ENCODE peak calls at places on chromosomes 2 and 18, in four cellular contexts. C is K562, L is HepG2, H is GM12878. T is an unnamed sample.

GRCh38 chr18:10660485-10660884 is 134.7 kb downstream of the NAPG start:
- DNase-seq in C (no peak), L (no peak), H (peak), T (no peak)

GRCh38 chr2:20149703-20150030 is 75.3 kb downstream of the SDC1 start:
- DNase-seq in C (no peak), L (no peak), H (no peak), T (no peak)

GRCh38 chr2:189408294-189408693 is 33.0 kb upstream of the WDR75 start:
- DNase-seq in C (no peak), L (no peak), H (no peak), T (no peak)

GRCh38 chr18:23115683-23116096 is 19.6 kb upstream of the CABLES1 start:
- DNase-seq in C (no peak), L (peak), H (no peak), T (no peak)

GRCh38 chr2:178777577-178777976 is 29.6 kb downstream of the TTN start:
- DNase-seq in C (no peak), L (no peak), H (no peak), T (no peak)

GRCh38 chr18:33562741-33563140 is 15.3 kb upstream of the ASXL3 start:
- DNase-seq in C (no peak), L (no peak), H (no peak), T (no peak)

GRCh38 chr2:84781942-84782716 is 98.8 kb downstream of the TRABD2A start:
- DNase-seq in C (no peak), L (no peak), H (no peak), T (no peak)

GRCh38 chr2:40415391-40415790 is 36.5 kb downstream of the SLC8A1 start:
- DNase-seq in C (no peak), L (no peak), H (no peak), T (no peak)

GRCh38 chr2:1227289-1227900 is 185.9 kb upstream of the TPO start:
- DNase-seq in C (no peak), L (no peak), H (no peak), T (no peak)

GRCh38 chr18:12628706-12629702 is 28.9 kb downstream of the SPIRE1 start:
- DNase-seq in C (no peak), L (no peak), H (no peak), T (no peak)

GRCh38 chr2:95333056-95333455 is 35.9 kb downstream of the KCNIP3 start:
- DNase-seq in C (no peak), L (no peak), H (no peak), T (no peak)

GRCh38 chr18:46725310-46725709 is 31.5 kb downstream of the ST8SIA5 start:
- DNase-seq in C (no peak), L (no peak), H (no peak), T (no peak)

GRCh38 chr2:165629776-165630175 is 160.3 kb downstream of the CSRNP3 start:
- DNase-seq in C (no peak), L (no peak), H (no peak), T (no peak)

GRCh38 chr2:174708713-174709112 is 55.6 kb downstream of the CHRNA1 start:
- DNase-seq in C (no peak), L (no peak), H (no peak), T (no peak)

GRCh38 chr2:144020047-144020446 is 499.9 kb downstream of the ZEB2 start:
- DNase-seq in C (no peak), L (no peak), H (no peak), T (peak)

GRCh38 chr2:102301867-102302362 is 9.4 kb upstream of the IL1RL1 start:
- DNase-seq in C (no peak), L (no peak), H (peak), T (peak)

GRCh38 chr2:210617732-210618330 is 61.4 kb downstream of the CPS1 start:
- DNase-seq in C (peak), L (peak), H (no peak), T (no peak)

GRCh38 chr2:158458617-158458920 is 1.8 kb downstream of the PKP4 start:
- DNase-seq in C (no peak), L (peak), H (no peak), T (no peak)

GRCh38 chr18:79169958-79170555 is 100.9 kb downstream of the ATP9B start:
- DNase-seq in C (no peak), L (peak), H (no peak), T (no peak)

GRCh38 chr2:70515938-70516337 is 37.7 kb downstream of the TGFA start:
- DNase-seq in C (no peak), L (no peak), H (no peak), T (no peak)

GRCh38 chr18:6633370-6633769 is 96.1 kb upstream of the ARHGAP28 start:
- DNase-seq in C (no peak), L (no peak), H (no peak), T (peak)

GRCh38 chr2:219832904-219833303 is 205.5 kb downstream of the SLC4A3 start:
- DNase-seq in C (no peak), L (no peak), H (no peak), T (no peak)

GRCh38 chr18:41922171-41922570 is 32.9 kb upstream of the PIK3C3 start:
- DNase-seq in C (no peak), L (no peak), H (no peak), T (no peak)

GRCh38 chr2:109728809-109729208 is 65.3 kb upstream of the RGPD5 start:
- DNase-seq in C (no peak), L (no peak), H (no peak), T (no peak)

GRCh38 chr2:219386532-219387280 is 1.0 kb downstream of the DNPEP start:
- DNase-seq in C (no peak), L (no peak), H (no peak), T (peak)

GRCh38 chr2:199784512-199784911 is 66.5 kb downstream of the FTCDNL1 start:
- DNase-seq in C (no peak), L (no peak), H (no peak), T (no peak)

GRCh38 chr2:174198846-174199564 is 49.3 kb downstream of the OLA1 start:
- DNase-seq in C (no peak), L (no peak), H (no peak), T (no peak)

GRCh38 chr2:46462936-46463335 is 16.4 kb upstream of the TMEM247 start:
- DNase-seq in C (no peak), L (no peak), H (no peak), T (no peak)

GRCh38 chr18:7626922-7627440 is 59.9 kb downstream of the PTPRM start:
- DNase-seq in C (no peak), L (peak), H (no peak), T (no peak)

GRCh38 chr2:120974950-120975349 is 239.3 kb downstream of the GLI2 start:
- DNase-seq in C (no peak), L (no peak), H (no peak), T (no peak)

GRCh38 chr2:20291106-20291564 is 59.5 kb downstream of the PUM2 start:
- DNase-seq in C (peak), L (peak), H (no peak), T (peak)

GRCh38 chr2:186503827-186504606 is 18.0 kb downstream of the ZC3H15 start:
- DNase-seq in C (no peak), L (peak), H (no peak), T (no peak)

GRCh38 chr2:237952851-237953250 is 14.0 kb upstream of the UBE2F start:
- DNase-seq in C (no peak), L (no peak), H (no peak), T (no peak)

GRCh38 chr18:79863161-79863945 is 65.6 kb downstream of the KCNG2 start:
- DNase-seq in C (no peak), L (no peak), H (no peak), T (no peak)

GRCh38 chr2:204468689-204469429 is 76.4 kb upstream of the PARD3B start:
- DNase-seq in C (no peak), L (no peak), H (no peak), T (no peak)

GRCh38 chr2:43125090-43125998 is 101.1 kb downstream of the ZFP36L2 start:
- DNase-seq in C (no peak), L (no peak), H (no peak), T (no peak)

GRCh38 chr2:19102696-19103403 is 255.6 kb downstream of the OSR1 start:
- DNase-seq in C (no peak), L (no peak), H (no peak), T (no peak)

GRCh38 chr2:224023188-224023587 is 15.9 kb downstream of the SERPINE2 start:
- DNase-seq in C (no peak), L (peak), H (no peak), T (no peak)

DNA sequence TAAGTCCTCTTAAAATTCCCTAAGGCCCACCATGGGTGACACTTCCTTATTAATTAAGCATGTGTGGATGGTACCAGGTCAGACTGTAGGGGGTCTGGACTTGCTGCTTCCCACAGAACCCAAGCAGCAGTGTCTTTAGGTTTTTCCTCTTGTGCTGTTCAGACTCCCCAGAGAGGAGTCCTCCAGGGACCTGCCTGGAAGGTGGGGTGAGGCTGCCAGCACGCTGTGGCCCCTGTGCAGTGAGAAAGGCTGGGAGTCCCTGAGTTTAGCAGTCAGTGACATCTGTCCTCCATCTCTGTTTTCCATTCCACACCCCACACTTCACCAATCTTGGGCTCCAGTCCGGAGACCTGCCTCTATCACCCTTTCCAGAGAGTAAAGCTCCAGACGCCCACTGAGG is 18.0 kb upstream of the ST3GAL5 start:
- DNase-seq in C (no peak), L (no peak), H (no peak), T (no peak)
- TF ChIP-seq ETV6 in C (no peak), L (no peak), H (no peak), T (no peak)

GRCh38 chr2:48279347-48279746 is 250.6 kb upstream of the STON1 start:
- DNase-seq in C (no peak), L (no peak), H (no peak), T (no peak)

GRCh38 chr2:48282281-48282680 is 247.7 kb upstream of the STON1 start:
- DNase-seq in C (no peak), L (no peak), H (no peak), T (no peak)

GRCh38 chr2:48284624-48285212 is 245.2 kb upstream of the STON1 start:
- DNase-seq in C (no peak), L (no peak), H (no peak), T (no peak)

GRCh38 chr2:48287971-48288370 is 242.0 kb upstream of the STON1 start:
- DNase-seq in C (no peak), L (no peak), H (no peak), T (no peak)

GRCh38 chr2:48283870-48284269 is 246.1 kb upstream of the STON1 start:
- DNase-seq in C (no peak), L (no peak), H (no peak), T (no peak)
- TF ChIP-seq SP1 in C (no peak), L (no peak), H (no peak), T (no peak)

GRCh38 chr18:44552706-44553105 is 128.0 kb upstream of the SETBP1 start:
- DNase-seq in C (no peak), L (no peak), H (no peak), T (peak)
- TF ChIP-seq ETV6 in C (no peak), L (no peak), H (no peak), T (no peak)

DNA sequence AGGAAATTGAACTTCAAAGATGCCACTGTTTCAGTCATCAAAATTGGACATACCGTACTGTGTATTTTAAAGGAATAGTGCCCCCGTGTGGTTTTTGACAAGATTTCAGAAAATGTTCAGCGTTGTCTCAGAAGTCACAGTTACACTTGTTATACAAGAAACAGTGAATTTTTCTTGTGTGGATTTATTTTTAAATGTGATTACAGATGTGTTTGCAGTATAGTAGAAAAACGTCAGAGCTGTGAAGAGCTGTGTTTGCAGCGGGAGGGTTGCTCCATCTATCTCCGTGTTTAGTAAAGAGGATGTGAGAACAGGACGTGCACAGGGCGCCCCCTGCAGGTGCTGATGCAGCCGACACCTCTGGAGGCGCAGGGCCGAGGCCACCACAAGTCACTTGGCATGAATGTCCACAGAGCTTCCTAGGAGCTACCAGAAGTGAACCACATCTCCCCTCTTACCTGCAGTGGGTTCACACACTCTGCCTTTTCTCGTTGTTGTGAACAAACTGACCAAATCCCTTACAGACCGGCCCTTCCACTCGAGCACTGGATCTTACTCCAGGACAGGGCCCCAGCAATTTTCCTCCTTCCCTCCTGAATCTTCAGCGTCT is 73.1 kb downstream of the CACNB4 start:
- DNase-seq in C (peak), L (peak), H (peak), T (peak)
- TF ChIP-seq SP1 in C (peak), L (no peak), H (peak), T (no peak)

DNA sequence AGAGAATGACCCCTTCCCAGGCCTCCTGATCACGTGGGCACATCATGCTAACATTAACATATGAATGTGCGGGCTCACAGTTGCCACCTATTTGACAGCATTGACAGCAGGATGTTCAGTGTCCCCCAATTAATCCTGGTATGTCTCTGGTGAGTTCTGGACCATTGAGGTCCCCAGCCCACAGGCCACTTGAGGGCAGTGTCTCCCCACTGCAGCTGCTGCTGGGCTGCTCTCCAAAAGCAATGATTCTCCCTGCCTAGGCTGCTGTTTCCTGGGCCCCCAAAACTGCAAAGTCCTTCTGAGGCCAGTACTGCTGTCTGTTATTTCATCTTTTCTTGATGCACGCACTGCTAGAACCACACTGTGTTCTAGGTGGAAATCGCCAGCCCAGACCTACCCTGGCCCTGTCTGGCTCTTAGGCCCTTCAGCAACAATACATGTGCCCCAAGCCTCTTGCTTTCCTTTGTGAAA is 52.7 kb upstream of the MAPK4 start:
- DNase-seq in C (peak), L (peak), H (no peak), T (peak)
- TF ChIP-seq ETV6 in C (no peak), L (no peak), H (no peak), T (no peak)

T was measured in WTC11.